ENCODE peak calls at places on chromosome 13, in seven cellular contexts. One of them, this sample, is unnamed.

GRCh38 chr13:110582421-110582954 is 21.0 kb upstream of the RAB20 start:
- DNase-seq in left lobe of liver: peak; percentile 30
- DNase-seq in activated CD4-positive, alpha-beta T cell treated with anti-CD3 and anti-CD28 coated beads for 24 hours: no peak
- DNase-seq in right atrium auricular region: no peak
- DNase-seq in tibial artery: no peak
- DNase-seq in mesendoderm: no peak
- DNase-seq in stimulated activated CD8-positive, alpha-beta memory T cell treated with anti-CD3 and anti-CD28 coated beads, Interleukin-2, amount 100 ng/mL, for 48 hours: no peak
- DNase-seq in this sample: no peak

GRCh38 chr13:27270594-27271520 is at the start of gene RASL11A:
- DNase-seq in left lobe of liver: peak; percentile 94
- DNase-seq in activated CD4-positive, alpha-beta T cell treated with anti-CD3 and anti-CD28 coated beads for 24 hours: peak; percentile 54
- DNase-seq in right atrium auricular region: peak; percentile 84
- DNase-seq in tibial artery: peak; percentile 86
- DNase-seq in mesendoderm: peak; percentile 89
- DNase-seq in stimulated activated CD8-positive, alpha-beta memory T cell treated with anti-CD3 and anti-CD28 coated beads, Interleukin-2, amount 100 ng/mL, for 48 hours: peak; percentile 59
- DNase-seq in this sample: peak; percentile 89

GRCh38 chr13:107025991-107026390 is 458.1 kb upstream of the ARGLU1 start:
- DNase-seq in left lobe of liver: no peak
- DNase-seq in activated CD4-positive, alpha-beta T cell treated with anti-CD3 and anti-CD28 coated beads for 24 hours: no peak
- DNase-seq in right atrium auricular region: no peak
- DNase-seq in tibial artery: peak; percentile 90
- DNase-seq in mesendoderm: peak; percentile 13
- DNase-seq in stimulated activated CD8-positive, alpha-beta memory T cell treated with anti-CD3 and anti-CD28 coated beads, Interleukin-2, amount 100 ng/mL, for 48 hours: no peak
- DNase-seq in this sample: no peak

GRCh38 chr13:45325806-45326205 is 15.2 kb downstream of the TPT1 start:
- DNase-seq in left lobe of liver: no peak
- DNase-seq in activated CD4-positive, alpha-beta T cell treated with anti-CD3 and anti-CD28 coated beads for 24 hours: no peak
- DNase-seq in right atrium auricular region: peak; percentile 81
- DNase-seq in tibial artery: peak; percentile 69
- DNase-seq in mesendoderm: no peak
- DNase-seq in stimulated activated CD8-positive, alpha-beta memory T cell treated with anti-CD3 and anti-CD28 coated beads, Interleukin-2, amount 100 ng/mL, for 48 hours: no peak
- DNase-seq in this sample: no peak

GRCh38 chr13:81383441-81383840 is 1042.5 kb upstream of the SPRY2 start:
- DNase-seq in left lobe of liver: no peak
- DNase-seq in activated CD4-positive, alpha-beta T cell treated with anti-CD3 and anti-CD28 coated beads for 24 hours: no peak
- DNase-seq in right atrium auricular region: no peak
- DNase-seq in tibial artery: no peak
- DNase-seq in mesendoderm: peak; percentile 4
- DNase-seq in stimulated activated CD8-positive, alpha-beta memory T cell treated with anti-CD3 and anti-CD28 coated beads, Interleukin-2, amount 100 ng/mL, for 48 hours: no peak
- DNase-seq in this sample: no peak

GRCh38 chr13:73259061-73259908 is 200.5 kb downstream of the KLF5 start:
- DNase-seq in left lobe of liver: no peak
- DNase-seq in activated CD4-positive, alpha-beta T cell treated with anti-CD3 and anti-CD28 coated beads for 24 hours: no peak
- DNase-seq in right atrium auricular region: no peak
- DNase-seq in tibial artery: no peak
- DNase-seq in mesendoderm: peak; percentile 32
- DNase-seq in stimulated activated CD8-positive, alpha-beta memory T cell treated with anti-CD3 and anti-CD28 coated beads, Interleukin-2, amount 100 ng/mL, for 48 hours: no peak
- DNase-seq in this sample: no peak

GRCh38 chr13:34675626-34676025 is 266.4 kb upstream of the NBEA start:
- DNase-seq in left lobe of liver: no peak
- DNase-seq in activated CD4-positive, alpha-beta T cell treated with anti-CD3 and anti-CD28 coated beads for 24 hours: no peak
- DNase-seq in right atrium auricular region: no peak
- DNase-seq in tibial artery: no peak
- DNase-seq in mesendoderm: no peak
- DNase-seq in stimulated activated CD8-positive, alpha-beta memory T cell treated with anti-CD3 and anti-CD28 coated beads, Interleukin-2, amount 100 ng/mL, for 48 hours: no peak
- DNase-seq in this sample: no peak

GRCh38 chr13:66805657-66806056 is 424.5 kb downstream of the PCDH9 start:
- DNase-seq in left lobe of liver: no peak
- DNase-seq in activated CD4-positive, alpha-beta T cell treated with anti-CD3 and anti-CD28 coated beads for 24 hours: no peak
- DNase-seq in right atrium auricular region: no peak
- DNase-seq in tibial artery: peak; percentile 19
- DNase-seq in mesendoderm: no peak
- DNase-seq in stimulated activated CD8-positive, alpha-beta memory T cell treated with anti-CD3 and anti-CD28 coated beads, Interleukin-2, amount 100 ng/mL, for 48 hours: no peak
- DNase-seq in this sample: no peak

GRCh38 chr13:40539954-40540706 is 126.3 kb downstream of the FOXO1 start:
- DNase-seq in left lobe of liver: no peak
- DNase-seq in activated CD4-positive, alpha-beta T cell treated with anti-CD3 and anti-CD28 coated beads for 24 hours: no peak
- DNase-seq in right atrium auricular region: no peak
- DNase-seq in tibial artery: no peak
- DNase-seq in mesendoderm: peak; percentile 91
- DNase-seq in stimulated activated CD8-positive, alpha-beta memory T cell treated with anti-CD3 and anti-CD28 coated beads, Interleukin-2, amount 100 ng/mL, for 48 hours: no peak
- DNase-seq in this sample: no peak

GRCh38 chr13:71285700-71286099 is 581.3 kb downstream of the DACH1 start:
- DNase-seq in left lobe of liver: no peak
- DNase-seq in activated CD4-positive, alpha-beta T cell treated with anti-CD3 and anti-CD28 coated beads for 24 hours: no peak
- DNase-seq in right atrium auricular region: no peak
- DNase-seq in tibial artery: no peak
- DNase-seq in mesendoderm: peak; percentile 22
- DNase-seq in stimulated activated CD8-positive, alpha-beta memory T cell treated with anti-CD3 and anti-CD28 coated beads, Interleukin-2, amount 100 ng/mL, for 48 hours: no peak
- DNase-seq in this sample: no peak

GRCh38 chr13:113839536-113840204 is 24.2 kb downstream of the GAS6 start:
- DNase-seq in left lobe of liver: peak; percentile 91
- DNase-seq in activated CD4-positive, alpha-beta T cell treated with anti-CD3 and anti-CD28 coated beads for 24 hours: no peak
- DNase-seq in right atrium auricular region: no peak
- DNase-seq in tibial artery: no peak
- DNase-seq in mesendoderm: no peak
- DNase-seq in stimulated activated CD8-positive, alpha-beta memory T cell treated with anti-CD3 and anti-CD28 coated beads, Interleukin-2, amount 100 ng/mL, for 48 hours: no peak
- DNase-seq in this sample: no peak

GRCh38 chr13:110123041-110123809 is 183.7 kb downstream of the COL4A1 start:
- DNase-seq in left lobe of liver: no peak
- DNase-seq in activated CD4-positive, alpha-beta T cell treated with anti-CD3 and anti-CD28 coated beads for 24 hours: no peak
- DNase-seq in right atrium auricular region: peak; percentile 48
- DNase-seq in tibial artery: no peak
- DNase-seq in mesendoderm: no peak
- DNase-seq in stimulated activated CD8-positive, alpha-beta memory T cell treated with anti-CD3 and anti-CD28 coated beads, Interleukin-2, amount 100 ng/mL, for 48 hours: no peak
- DNase-seq in this sample: no peak

GRCh38 chr13:46949211-46949610 is 52.4 kb upstream of the HTR2A start:
- DNase-seq in left lobe of liver: no peak
- DNase-seq in activated CD4-positive, alpha-beta T cell treated with anti-CD3 and anti-CD28 coated beads for 24 hours: no peak
- DNase-seq in right atrium auricular region: no peak
- DNase-seq in tibial artery: no peak
- DNase-seq in mesendoderm: no peak
- DNase-seq in stimulated activated CD8-positive, alpha-beta memory T cell treated with anti-CD3 and anti-CD28 coated beads, Interleukin-2, amount 100 ng/mL, for 48 hours: no peak
- DNase-seq in this sample: no peak

GRCh38 chr13:110525328-110526319 is 35.9 kb downstream of the RAB20 start:
- DNase-seq in left lobe of liver: no peak
- DNase-seq in activated CD4-positive, alpha-beta T cell treated with anti-CD3 and anti-CD28 coated beads for 24 hours: no peak
- DNase-seq in right atrium auricular region: no peak
- DNase-seq in tibial artery: no peak
- DNase-seq in mesendoderm: no peak
- DNase-seq in stimulated activated CD8-positive, alpha-beta memory T cell treated with anti-CD3 and anti-CD28 coated beads, Interleukin-2, amount 100 ng/mL, for 48 hours: no peak
- DNase-seq in this sample: no peak

GRCh38 chr13:46728777-46729176 is 68.2 kb downstream of the ESD start:
- DNase-seq in left lobe of liver: no peak
- DNase-seq in activated CD4-positive, alpha-beta T cell treated with anti-CD3 and anti-CD28 coated beads for 24 hours: no peak
- DNase-seq in right atrium auricular region: no peak
- DNase-seq in tibial artery: no peak
- DNase-seq in mesendoderm: peak; percentile 70
- DNase-seq in stimulated activated CD8-positive, alpha-beta memory T cell treated with anti-CD3 and anti-CD28 coated beads, Interleukin-2, amount 100 ng/mL, for 48 hours: peak; percentile 8
- DNase-seq in this sample: no peak

GRCh38 chr13:41649659-41650058 is 192.3 kb downstream of the RGCC start:
- DNase-seq in left lobe of liver: no peak
- DNase-seq in activated CD4-positive, alpha-beta T cell treated with anti-CD3 and anti-CD28 coated beads for 24 hours: no peak
- DNase-seq in right atrium auricular region: no peak
- DNase-seq in tibial artery: no peak
- DNase-seq in mesendoderm: peak; percentile 50
- DNase-seq in stimulated activated CD8-positive, alpha-beta memory T cell treated with anti-CD3 and anti-CD28 coated beads, Interleukin-2, amount 100 ng/mL, for 48 hours: no peak
- DNase-seq in this sample: no peak

GRCh38 chr13:111472083-111472482 is 151.6 kb downstream of the TEX29 start:
- DNase-seq in left lobe of liver: no peak
- DNase-seq in activated CD4-positive, alpha-beta T cell treated with anti-CD3 and anti-CD28 coated beads for 24 hours: no peak
- DNase-seq in right atrium auricular region: no peak
- DNase-seq in tibial artery: no peak
- DNase-seq in mesendoderm: no peak
- DNase-seq in stimulated activated CD8-positive, alpha-beta memory T cell treated with anti-CD3 and anti-CD28 coated beads, Interleukin-2, amount 100 ng/mL, for 48 hours: no peak
- DNase-seq in this sample: no peak

GRCh38 chr13:77907653-77908341 is 10.8 kb downstream of the EDNRB start:
- DNase-seq in left lobe of liver: no peak
- DNase-seq in activated CD4-positive, alpha-beta T cell treated with anti-CD3 and anti-CD28 coated beads for 24 hours: no peak
- DNase-seq in right atrium auricular region: no peak
- DNase-seq in tibial artery: no peak
- DNase-seq in mesendoderm: no peak
- DNase-seq in stimulated activated CD8-positive, alpha-beta memory T cell treated with anti-CD3 and anti-CD28 coated beads, Interleukin-2, amount 100 ng/mL, for 48 hours: no peak
- DNase-seq in this sample: peak; percentile 25

This sample was measured in ovary.